ENCODE peak calls at places on chromosomes 2 and 18, in seven cellular contexts. V is HCT116, B is sigmoid colon, M is transverse colon, A is stomach, C is HepG2, D is endothelial cell of umbilical vein. I is an unnamed sample.

GRCh38 chr18:37430346-37431076 is 135.1 kb downstream of the CELF4 start:
- DNase-seq in V (no peak), D (no peak), M (no peak), B (no peak), C (no peak), A (no peak), I (no peak)

GRCh38 chr2:109377976-109378375 is 235.8 kb downstream of the SEPTIN10 start:
- DNase-seq in B (peak), D (no peak), V (no peak), M (no peak), C (no peak), A (peak), I (no peak)

GRCh38 chr2:162795312-162795711 is 43.3 kb downstream of the KCNH7 start:
- DNase-seq in B (no peak), A (no peak), C (peak), V (no peak), M (peak), D (no peak), I (no peak)

GRCh38 chr18:48098007-48098406 is 167.5 kb upstream of the SMAD2 start:
- DNase-seq in D (no peak), B (no peak), M (no peak), C (no peak), V (no peak), A (no peak), I (no peak)

GRCh38 chr18:59900222-59901128 is 679 bp downstream of the PMAIP1 start:
- DNase-seq in M (peak), B (no peak), C (no peak), A (peak), V (no peak), D (peak), I (peak)

GRCh38 chr2:98507940-98508689 is 63.5 kb downstream of the INPP4A start:
- DNase-seq in C (no peak), V (no peak), M (peak), B (peak), A (no peak), D (no peak), I (no peak)

GRCh38 chr2:95274291-95275150 is at the start of gene PROM2:
- DNase-seq in C (no peak), A (peak), M (peak), D (no peak), V (peak), B (peak), I (peak)

GRCh38 chr2:171272039-171272438 is 111.3 kb upstream of the TLK1 start:
- DNase-seq in B (no peak), M (no peak), V (peak), D (peak), A (peak), C (peak), I (no peak)

GRCh38 chr2:238487652-238488346 is 61.1 kb downstream of the ASB1 start:
- DNase-seq in B (peak), D (no peak), V (no peak), M (no peak), C (no peak), A (peak), I (no peak)

GRCh38 chr2:45047301-45047700 is 38.0 kb upstream of the SIX2 start:
- DNase-seq in V (no peak), D (no peak), A (no peak), M (no peak), C (no peak), B (no peak), I (no peak)

GRCh38 chr18:78543201-78543725 is 436.4 kb upstream of the SALL3 start:
- DNase-seq in A (no peak), C (no peak), M (no peak), D (no peak), B (no peak), V (no peak), I (no peak)

GRCh38 chr2:239316562-239317465 is 84.0 kb downstream of the HDAC4 start:
- DNase-seq in A (peak), M (no peak), B (peak), D (peak), C (no peak), V (no peak), I (no peak)

GRCh38 chr18:76460482-76460881 is 34.6 kb downstream of the ZNF516 start:
- DNase-seq in C (no peak), V (no peak), M (no peak), B (no peak), A (no peak), D (no peak), I (peak)

GRCh38 chr2:149767516-149767974 is 180.0 kb upstream of the MMADHC start:
- DNase-seq in A (no peak), D (peak), V (no peak), B (no peak), M (no peak), C (no peak), I (no peak)

GRCh38 chr2:105822186-105822585 is 77.5 kb downstream of the NCK2 start:
- DNase-seq in B (no peak), C (peak), D (no peak), A (no peak), V (no peak), M (no peak), I (no peak)

GRCh38 chr18:57819671-57820460 is 16.8 kb upstream of the ATP8B1 start:
- DNase-seq in C (peak), M (peak), V (peak), D (peak), B (no peak), A (peak), I (peak)

GRCh38 chr18:45993441-45993840 is 26.3 kb upstream of the EPG5 start:
- DNase-seq in A (no peak), V (no peak), C (no peak), D (peak), B (no peak), M (no peak), I (no peak)

GRCh38 chr2:44120428-44120827 is 48.2 kb upstream of the PPM1B start:
- DNase-seq in C (no peak), A (no peak), D (no peak), B (no peak), V (no peak), M (no peak), I (no peak)

DNA sequence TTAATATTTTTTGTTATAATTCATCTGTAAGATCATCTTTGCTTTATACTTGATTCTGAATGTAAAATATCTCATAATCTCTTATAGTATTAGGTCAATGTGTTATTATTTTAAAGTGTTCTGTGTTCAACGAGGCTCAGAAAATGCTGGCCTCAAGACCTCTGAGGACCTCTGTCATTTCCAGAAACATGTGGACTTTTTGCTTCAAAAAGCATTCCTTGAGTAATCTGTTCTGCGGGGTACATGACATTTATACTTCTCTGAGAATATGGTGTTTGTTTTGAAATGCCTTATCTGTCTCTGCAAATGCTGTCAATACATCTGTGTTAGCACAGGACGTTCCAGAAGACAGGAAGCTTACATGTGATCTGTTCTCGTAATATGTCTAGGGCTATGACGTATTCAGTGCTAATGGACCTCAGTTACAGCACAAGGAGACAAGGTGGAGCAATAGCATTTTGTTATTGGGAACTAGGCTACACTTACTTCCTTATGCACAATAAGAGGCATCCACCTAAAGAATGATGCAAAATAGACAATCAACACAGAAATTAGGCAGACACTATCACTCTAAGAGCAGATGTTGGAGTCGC is 37.6 kb upstream of the IL1RL1 start:
- DNase-seq in C (no peak), B (no peak), M (no peak), A (no peak), D (peak), V (no peak), I (no peak)
- TF ChIP-seq POLR2AphosphoS5 in C (no peak), B (no peak), M (no peak), A (no peak), D (no peak), V (no peak), I (no peak)

DNA sequence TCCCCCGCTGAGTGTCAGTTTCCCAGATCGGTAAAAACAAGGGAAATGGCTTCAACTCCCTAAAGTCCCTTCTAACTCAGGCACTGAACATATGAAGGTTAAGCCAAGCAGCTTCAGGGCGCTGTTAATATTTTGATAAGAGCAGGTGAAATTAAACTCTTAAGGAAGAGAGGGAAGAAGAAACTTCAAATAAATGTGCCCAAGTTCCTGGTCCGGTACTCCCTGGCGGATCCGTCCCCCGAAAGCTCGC is 564 bp downstream of the TRABD2A start:
- DNase-seq in V (no peak), B (no peak), C (no peak), M (no peak), A (no peak), D (no peak), I (no peak)
- H3K27ac ChIP-seq in V (no peak), B (no peak), C (no peak), M (peak), A (no peak), D (no peak), I (no peak)

GRCh38 chr2:154709215-154709614 is 10.7 kb downstream of the KCNJ3 start:
- DNase-seq in C (no peak), A (no peak), M (no peak), B (no peak), D (no peak), V (no peak), I (no peak)

GRCh38 chr2:154713605-154714004 is 15.1 kb downstream of the KCNJ3 start:
- DNase-seq in D (no peak), V (no peak), M (no peak), C (no peak), A (no peak), B (no peak), I (no peak)

GRCh38 chr2:154710078-154710477 is 11.6 kb downstream of the KCNJ3 start:
- DNase-seq in M (no peak), A (no peak), V (no peak), D (no peak), B (no peak), C (no peak), I (no peak)

GRCh38 chr2:154707994-154708393 is 9.5 kb downstream of the KCNJ3 start:
- DNase-seq in C (no peak), V (no peak), M (no peak), D (no peak), A (no peak), B (no peak), I (no peak)

DNA sequence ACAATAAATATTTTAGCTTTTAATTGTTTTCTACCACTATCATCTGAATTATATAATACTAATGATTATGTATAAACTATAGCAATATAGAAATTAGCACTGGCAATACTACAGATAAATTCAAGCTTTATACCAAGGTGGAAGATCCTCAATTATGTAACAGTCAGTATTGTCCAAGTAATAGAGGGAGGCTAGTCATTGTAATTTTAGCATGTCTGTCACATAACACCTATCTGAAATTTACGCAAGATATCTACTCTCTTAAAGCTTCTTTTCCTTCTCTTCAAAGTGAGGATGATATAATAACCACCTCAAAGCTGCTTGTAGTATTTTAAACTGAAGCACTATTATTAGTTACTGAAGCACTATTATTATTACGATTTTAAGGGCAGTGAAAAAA is 12.2 kb downstream of the KCNJ3 start:
- DNase-seq in D (no peak), C (no peak), V (no peak), A (no peak), M (no peak), B (no peak), I (no peak)
- TF ChIP-seq POLR2AphosphoS5 in D (no peak), C (no peak), V (no peak), A (no peak), M (no peak), B (no peak), I (no peak)

DNA sequence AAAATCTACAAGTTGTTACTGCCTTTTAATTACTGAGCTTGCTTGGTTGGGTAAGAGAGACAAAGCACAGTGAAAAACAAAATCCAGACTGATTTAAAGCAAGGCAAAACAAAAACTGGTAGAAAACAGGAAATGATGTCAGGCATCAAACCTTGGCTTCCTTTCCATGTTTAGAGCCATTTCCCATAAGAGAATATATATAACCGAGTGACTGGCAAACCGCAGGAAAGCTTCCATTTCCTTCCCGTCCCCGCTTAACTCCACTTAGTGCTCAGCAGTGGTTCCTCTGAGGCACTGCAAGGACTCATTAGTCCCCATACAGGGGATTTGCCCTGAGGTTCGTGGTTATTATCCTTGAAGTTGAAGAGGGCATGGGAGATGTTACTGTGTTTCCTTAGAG is 446.3 kb downstream of the LPIN1 start:
- DNase-seq in A (no peak), D (peak), M (no peak), C (no peak), V (no peak), B (no peak), I (no peak)
- H3K27ac ChIP-seq in A (no peak), D (peak), M (no peak), C (no peak), V (no peak), B (no peak), I (no peak)

GRCh38 chr2:146561996-146562395 is 1282.8 kb upstream of the ACVR2A start:
- DNase-seq in B (no peak), A (no peak), V (no peak), C (no peak), D (no peak), M (no peak), I (no peak)
- TF ChIP-seq POLR2AphosphoS5 in B (no peak), A (no peak), V (no peak), C (no peak), D (no peak), M (no peak), I (no peak)

DNA sequence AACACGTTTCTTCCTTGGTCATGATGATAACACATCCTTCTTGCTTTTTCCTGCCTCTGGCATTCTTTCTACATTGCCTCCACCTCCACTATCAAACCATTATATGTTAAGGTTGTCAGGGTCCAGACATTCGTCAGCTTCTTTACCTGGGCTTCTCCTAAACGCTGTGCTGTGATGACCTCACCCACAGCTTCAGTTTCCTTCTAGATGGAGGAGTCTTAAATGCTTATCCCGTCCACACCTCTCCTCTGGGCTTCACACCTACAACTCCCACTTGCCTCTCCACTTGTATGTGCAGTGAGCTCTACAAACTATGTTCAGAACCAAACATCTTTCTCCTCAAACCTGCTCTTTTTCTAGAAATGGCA is 666 bp upstream of the STAT1 start:
- DNase-seq in C (no peak), M (no peak), B (no peak), A (no peak), V (no peak), D (no peak), I (no peak)
- H3K27ac ChIP-seq in C (peak), M (peak), B (peak), A (peak), V (peak), D (peak), I (peak)

DNA sequence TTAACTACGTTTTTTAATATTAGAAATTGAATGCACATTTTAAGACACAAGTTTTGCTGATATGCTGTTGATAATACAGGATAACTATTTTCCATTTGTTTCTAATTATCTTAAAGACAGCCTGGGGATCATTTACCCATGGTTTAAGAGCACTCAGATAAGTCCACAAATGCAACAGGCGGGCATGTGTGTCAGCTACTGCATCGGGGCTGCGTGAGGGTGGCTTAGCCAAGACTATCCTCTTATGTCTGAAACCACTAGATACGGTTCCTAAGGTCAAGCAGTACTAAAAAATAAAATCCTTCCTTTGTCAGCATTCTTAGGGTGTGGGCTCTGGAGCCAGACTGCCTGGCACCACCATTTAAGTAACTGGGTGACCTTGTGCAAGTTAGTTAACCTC is 254.8 kb downstream of the SATB2 start:
- DNase-seq in B (no peak), M (no peak), D (no peak), V (no peak), A (no peak), C (no peak), I (no peak)
- TF ChIP-seq POLR2AphosphoS5 in B (no peak), M (no peak), D (no peak), V (no peak), A (no peak), C (no peak), I (no peak)

DNA sequence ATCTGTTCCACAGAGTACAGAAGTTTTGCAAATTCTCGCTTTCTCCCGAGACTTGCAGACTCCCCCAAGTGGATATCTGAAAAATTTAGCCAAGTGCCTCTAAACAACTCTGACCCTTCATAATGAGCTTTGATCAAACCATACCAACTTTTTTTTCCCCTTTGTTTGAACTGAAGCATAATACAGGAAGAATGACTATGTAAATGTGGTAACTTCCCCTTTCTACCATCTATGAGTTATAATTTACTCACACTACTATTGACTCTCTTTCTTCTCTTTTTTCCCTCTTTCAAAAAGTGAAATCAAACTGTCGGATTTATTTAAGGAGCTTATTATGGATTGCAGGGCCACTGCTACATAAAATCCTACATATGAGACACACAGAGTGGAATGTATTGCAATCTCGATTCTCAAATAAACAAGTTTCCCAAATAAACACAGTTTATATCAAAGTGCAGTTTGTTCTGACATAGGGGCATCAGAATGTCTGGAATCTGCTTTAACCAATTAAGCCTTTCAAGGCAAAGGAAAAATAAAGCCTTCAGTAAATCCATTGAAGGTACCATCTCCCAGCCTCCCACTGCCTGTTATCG is 1.4 kb upstream of the ZNF804A start:
- DNase-seq in D (peak), M (no peak), B (no peak), V (peak), C (peak), A (no peak), I (no peak)
- H3K27ac ChIP-seq in D (peak), M (no peak), B (no peak), V (peak), C (no peak), A (peak), I (no peak)

GRCh38 chr2:96877513-96878159 is 7.8 kb upstream of the SEMA4C start:
- DNase-seq in B (no peak), V (no peak), C (no peak), A (no peak), M (no peak), D (no peak), I (no peak)
- TF ChIP-seq POLR2AphosphoS5 in B (no peak), V (no peak), C (no peak), A (no peak), M (no peak), D (no peak), I (no peak)

GRCh38 chr2:47080888-47081301 is 74.2 kb downstream of the STPG4 start:
- DNase-seq in A (no peak), D (no peak), V (no peak), C (no peak), B (peak), M (no peak), I (no peak)

GRCh38 chr2:47083886-47084682 is 71.0 kb downstream of the STPG4 start:
- DNase-seq in D (no peak), B (peak), M (no peak), C (no peak), V (no peak), A (no peak), I (no peak)

GRCh38 chr2:47083485-47083884 is 71.6 kb downstream of the STPG4 start:
- DNase-seq in B (no peak), D (no peak), V (no peak), M (no peak), A (no peak), C (no peak), I (no peak)

GRCh38 chr2:47086054-47086471 is 69.0 kb downstream of the STPG4 start:
- DNase-seq in A (no peak), V (no peak), B (no peak), D (peak), C (no peak), M (no peak), I (peak)

GRCh38 chr2:47082976-47083375 is 72.1 kb downstream of the STPG4 start:
- DNase-seq in D (no peak), V (no peak), A (no peak), M (no peak), C (no peak), B (no peak), I (no peak)
- H3K27ac ChIP-seq in D (no peak), V (no peak), A (no peak), M (no peak), C (no peak), B (no peak), I (no peak)